ENCODE peak calls at places on chromosomes 6 and 20, in seven cellular contexts. One of them, this sample, is unnamed.

GRCh38 chr6:82380566-82381185 is 17.1 kb downstream of the TPBG start:
- DNase-seq in colonic mucosa: no peak
- DNase-seq in adrenal gland: no peak
- DNase-seq in PC-9: no peak
- DNase-seq in endothelial cell: no peak
- DNase-seq in fibroblast of pulmonary artery: no peak
- DNase-seq in lower leg skin: no peak
- DNase-seq in this sample: no peak

GRCh38 chr6:165658395-165659058 is 4.5 kb downstream of the PDE10A start:
- DNase-seq in colonic mucosa: no peak
- DNase-seq in adrenal gland: no peak
- DNase-seq in PC-9: no peak
- DNase-seq in endothelial cell: no peak
- DNase-seq in fibroblast of pulmonary artery: no peak
- DNase-seq in lower leg skin: no peak
- DNase-seq in this sample: no peak

GRCh38 chr6:68196645-68197044 is 438.4 kb upstream of the ADGRB3 start:
- DNase-seq in colonic mucosa: no peak
- DNase-seq in adrenal gland: no peak
- DNase-seq in PC-9: no peak
- DNase-seq in endothelial cell: no peak
- DNase-seq in fibroblast of pulmonary artery: peak; percentile 43
- DNase-seq in lower leg skin: no peak
- DNase-seq in this sample: peak; percentile 61

GRCh38 chr20:15859061-15859460 is 714.2 kb downstream of the KIF16B start:
- DNase-seq in colonic mucosa: no peak
- DNase-seq in adrenal gland: no peak
- DNase-seq in PC-9: no peak
- DNase-seq in endothelial cell: no peak
- DNase-seq in fibroblast of pulmonary artery: no peak
- DNase-seq in lower leg skin: no peak
- DNase-seq in this sample: no peak

GRCh38 chr20:5674176-5674660 is 76.0 kb upstream of the SHLD1 start:
- DNase-seq in colonic mucosa: no peak
- DNase-seq in adrenal gland: no peak
- DNase-seq in PC-9: peak; percentile 94
- DNase-seq in endothelial cell: no peak
- DNase-seq in fibroblast of pulmonary artery: no peak
- DNase-seq in lower leg skin: no peak
- DNase-seq in this sample: peak; percentile 73

GRCh38 chr6:158050955-158051354 is 69.3 kb downstream of the SYNJ2 start:
- DNase-seq in colonic mucosa: no peak
- DNase-seq in adrenal gland: no peak
- DNase-seq in PC-9: no peak
- DNase-seq in endothelial cell: no peak
- DNase-seq in fibroblast of pulmonary artery: no peak
- DNase-seq in lower leg skin: no peak
- DNase-seq in this sample: no peak

GRCh38 chr20:45981261-45981660 is 9.3 kb upstream of the ZNF335 start:
- DNase-seq in colonic mucosa: no peak
- DNase-seq in adrenal gland: no peak
- DNase-seq in PC-9: no peak
- DNase-seq in endothelial cell: no peak
- DNase-seq in fibroblast of pulmonary artery: no peak
- DNase-seq in lower leg skin: no peak
- DNase-seq in this sample: no peak

GRCh38 chr20:38873050-38873581 is 53.1 kb upstream of the FAM83D start:
- DNase-seq in colonic mucosa: no peak
- DNase-seq in adrenal gland: no peak
- DNase-seq in PC-9: peak; percentile 8
- DNase-seq in endothelial cell: no peak
- DNase-seq in fibroblast of pulmonary artery: no peak
- DNase-seq in lower leg skin: no peak
- DNase-seq in this sample: no peak

GRCh38 chr20:30511322-30512030 is 746.0 kb upstream of the DEFB115 start:
- DNase-seq in colonic mucosa: no peak
- DNase-seq in adrenal gland: no peak
- DNase-seq in PC-9: no peak
- DNase-seq in endothelial cell: no peak
- DNase-seq in fibroblast of pulmonary artery: no peak
- DNase-seq in lower leg skin: no peak
- DNase-seq in this sample: no peak

GRCh38 chr6:129603731-129604130 is 106.2 kb downstream of the ARHGAP18 start:
- DNase-seq in colonic mucosa: no peak
- DNase-seq in adrenal gland: no peak
- DNase-seq in PC-9: no peak
- DNase-seq in endothelial cell: no peak
- DNase-seq in fibroblast of pulmonary artery: no peak
- DNase-seq in lower leg skin: no peak
- DNase-seq in this sample: no peak

GRCh38 chr6:105452924-105453756 is 50.3 kb upstream of the PREP start:
- DNase-seq in colonic mucosa: no peak
- DNase-seq in adrenal gland: no peak
- DNase-seq in PC-9: no peak
- DNase-seq in endothelial cell: no peak
- DNase-seq in fibroblast of pulmonary artery: no peak
- DNase-seq in lower leg skin: no peak
- DNase-seq in this sample: no peak

GRCh38 chr20:24131281-24131680 is 142.7 kb upstream of the GGTLC1 start:
- DNase-seq in colonic mucosa: no peak
- DNase-seq in adrenal gland: no peak
- DNase-seq in PC-9: peak; percentile 99
- DNase-seq in endothelial cell: no peak
- DNase-seq in fibroblast of pulmonary artery: no peak
- DNase-seq in lower leg skin: no peak
- DNase-seq in this sample: no peak

GRCh38 chr6:15048367-15048766 is 197.5 kb upstream of the JARID2 start:
- DNase-seq in colonic mucosa: no peak
- DNase-seq in adrenal gland: no peak
- DNase-seq in PC-9: no peak
- DNase-seq in endothelial cell: no peak
- DNase-seq in fibroblast of pulmonary artery: no peak
- DNase-seq in lower leg skin: no peak
- DNase-seq in this sample: no peak

GRCh38 chr6:54112171-54112650 is 968 bp downstream of the MLIP start:
- DNase-seq in colonic mucosa: no peak
- DNase-seq in adrenal gland: no peak
- DNase-seq in PC-9: no peak
- DNase-seq in endothelial cell: no peak
- DNase-seq in fibroblast of pulmonary artery: peak; percentile 62
- DNase-seq in lower leg skin: no peak
- DNase-seq in this sample: no peak

GRCh38 chr6:7100751-7101078 is 7.0 kb upstream of the RREB1 start:
- DNase-seq in colonic mucosa: no peak
- DNase-seq in adrenal gland: no peak
- DNase-seq in PC-9: no peak
- DNase-seq in endothelial cell: no peak
- DNase-seq in fibroblast of pulmonary artery: no peak
- DNase-seq in lower leg skin: no peak
- DNase-seq in this sample: no peak

GRCh38 chr6:168063431-168063830 is 15.6 kb downstream of the FRMD1 start:
- DNase-seq in colonic mucosa: no peak
- DNase-seq in adrenal gland: no peak
- DNase-seq in PC-9: no peak
- DNase-seq in endothelial cell: no peak
- DNase-seq in fibroblast of pulmonary artery: no peak
- DNase-seq in lower leg skin: no peak
- DNase-seq in this sample: no peak

GRCh38 chr20:1566701-1567100 is 9.2 kb upstream of the SIRPD start:
- DNase-seq in colonic mucosa: no peak
- DNase-seq in adrenal gland: no peak
- DNase-seq in PC-9: peak; percentile 76
- DNase-seq in endothelial cell: no peak
- DNase-seq in fibroblast of pulmonary artery: no peak
- DNase-seq in lower leg skin: no peak
- DNase-seq in this sample: peak; percentile 22

GRCh38 chr6:129969064-129969463 is 49.3 kb upstream of the L3MBTL3 start:
- DNase-seq in colonic mucosa: no peak
- DNase-seq in adrenal gland: no peak
- DNase-seq in PC-9: no peak
- DNase-seq in endothelial cell: no peak
- DNase-seq in fibroblast of pulmonary artery: no peak
- DNase-seq in lower leg skin: no peak
- DNase-seq in this sample: no peak

GRCh38 chr6:159134701-159135364 is 34.4 kb upstream of the FNDC1 start:
- DNase-seq in colonic mucosa: peak; percentile 75
- DNase-seq in adrenal gland: peak; percentile 83
- DNase-seq in PC-9: peak; percentile 49
- DNase-seq in endothelial cell: peak; percentile 79
- DNase-seq in fibroblast of pulmonary artery: peak; percentile 70
- DNase-seq in lower leg skin: peak; percentile 55
- DNase-seq in this sample: peak; percentile 73

GRCh38 chr6:20205722-20206154 is 6.5 kb downstream of the MBOAT1 start:
- DNase-seq in colonic mucosa: no peak
- DNase-seq in adrenal gland: no peak
- DNase-seq in PC-9: no peak
- DNase-seq in endothelial cell: no peak
- DNase-seq in fibroblast of pulmonary artery: no peak
- DNase-seq in lower leg skin: no peak
- DNase-seq in this sample: no peak

GRCh38 chr20:53331151-53331973 is 262.3 kb downstream of the ZNF217 start:
- DNase-seq in colonic mucosa: no peak
- DNase-seq in adrenal gland: no peak
- DNase-seq in PC-9: no peak
- DNase-seq in endothelial cell: no peak
- DNase-seq in fibroblast of pulmonary artery: peak; percentile 13
- DNase-seq in lower leg skin: peak; percentile 34
- DNase-seq in this sample: peak; percentile 34

GRCh38 chr6:166898910-166899309 is 57.4 kb downstream of the RNASET2 start:
- DNase-seq in colonic mucosa: no peak
- DNase-seq in adrenal gland: no peak
- DNase-seq in PC-9: no peak
- DNase-seq in endothelial cell: no peak
- DNase-seq in fibroblast of pulmonary artery: no peak
- DNase-seq in lower leg skin: no peak
- DNase-seq in this sample: no peak

GRCh38 chr6:107185570-107185969 is 70.3 kb upstream of the BEND3 start:
- DNase-seq in colonic mucosa: no peak
- DNase-seq in adrenal gland: peak; percentile 42
- DNase-seq in PC-9: peak; percentile 43
- DNase-seq in endothelial cell: peak; percentile 11
- DNase-seq in fibroblast of pulmonary artery: peak; percentile 50
- DNase-seq in lower leg skin: no peak
- DNase-seq in this sample: peak; percentile 58
- TF ChIP-seq CTCF in colonic mucosa: no peak
- TF ChIP-seq CTCF in adrenal gland: peak; percentile 53
- TF ChIP-seq CTCF in PC-9: no peak
- TF ChIP-seq CTCF in endothelial cell: no peak
- TF ChIP-seq CTCF in fibroblast of pulmonary artery: peak; percentile 46
- TF ChIP-seq CTCF in lower leg skin: no peak
- TF ChIP-seq CTCF in this sample: peak; percentile 42

GRCh38 chr6:113954653-113955052 is 16.3 kb downstream of the HDAC2 start:
- DNase-seq in colonic mucosa: no peak
- DNase-seq in adrenal gland: no peak
- DNase-seq in PC-9: no peak
- DNase-seq in endothelial cell: no peak
- DNase-seq in fibroblast of pulmonary artery: peak; percentile 8
- DNase-seq in lower leg skin: no peak
- DNase-seq in this sample: no peak

GRCh38 chr6:113949499-113949898 is 21.4 kb downstream of the HDAC2 start:
- DNase-seq in colonic mucosa: no peak
- DNase-seq in adrenal gland: no peak
- DNase-seq in PC-9: no peak
- DNase-seq in endothelial cell: no peak
- DNase-seq in fibroblast of pulmonary artery: no peak
- DNase-seq in lower leg skin: no peak
- DNase-seq in this sample: no peak

GRCh38 chr6:113959235-113959634 is 11.7 kb downstream of the HDAC2 start:
- DNase-seq in colonic mucosa: no peak
- DNase-seq in adrenal gland: no peak
- DNase-seq in PC-9: no peak
- DNase-seq in endothelial cell: no peak
- DNase-seq in fibroblast of pulmonary artery: no peak
- DNase-seq in lower leg skin: no peak
- DNase-seq in this sample: no peak

DNA sequence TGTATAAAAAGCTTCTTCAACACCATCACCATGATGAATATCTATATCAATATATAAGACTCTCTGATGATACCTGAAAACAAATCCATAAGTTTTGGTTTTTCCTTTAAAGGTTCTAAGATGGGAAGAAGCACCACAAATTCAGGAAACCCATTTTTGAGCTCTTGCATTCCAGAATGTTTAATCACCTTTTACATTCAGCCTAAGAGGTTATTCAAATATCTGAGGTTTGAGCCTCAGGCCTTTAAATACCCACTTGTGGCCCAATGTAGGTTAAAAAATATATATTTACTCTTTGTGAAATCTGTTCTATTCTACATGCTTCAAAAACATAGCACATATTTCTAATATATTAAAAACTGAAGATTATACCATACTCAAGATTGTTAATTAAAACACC is 17.6 kb downstream of the HDAC2 start:
- DNase-seq in colonic mucosa: no peak
- DNase-seq in adrenal gland: no peak
- DNase-seq in PC-9: no peak
- DNase-seq in endothelial cell: no peak
- DNase-seq in fibroblast of pulmonary artery: peak; percentile 33
- DNase-seq in lower leg skin: no peak
- DNase-seq in this sample: no peak
- TF ChIP-seq CTCF in colonic mucosa: no peak
- TF ChIP-seq CTCF in adrenal gland: no peak
- TF ChIP-seq CTCF in PC-9: no peak
- TF ChIP-seq CTCF in endothelial cell: no peak
- TF ChIP-seq CTCF in fibroblast of pulmonary artery: no peak
- TF ChIP-seq CTCF in lower leg skin: no peak
- TF ChIP-seq CTCF in this sample: no peak

GRCh38 chr6:151230277-151230577 is 9.5 kb upstream of the AKAP12 start:
- DNase-seq in colonic mucosa: no peak
- DNase-seq in adrenal gland: no peak
- DNase-seq in PC-9: no peak
- DNase-seq in endothelial cell: no peak
- DNase-seq in fibroblast of pulmonary artery: no peak
- DNase-seq in lower leg skin: no peak
- DNase-seq in this sample: no peak

GRCh38 chr6:151232899-151233298 is 6.9 kb upstream of the AKAP12 start:
- DNase-seq in colonic mucosa: no peak
- DNase-seq in adrenal gland: no peak
- DNase-seq in PC-9: no peak
- DNase-seq in endothelial cell: no peak
- DNase-seq in fibroblast of pulmonary artery: no peak
- DNase-seq in lower leg skin: no peak
- DNase-seq in this sample: no peak

GRCh38 chr6:151229401-151230276 is 10.1 kb upstream of the AKAP12 start:
- DNase-seq in colonic mucosa: no peak
- DNase-seq in adrenal gland: no peak
- DNase-seq in PC-9: no peak
- DNase-seq in endothelial cell: no peak
- DNase-seq in fibroblast of pulmonary artery: no peak
- DNase-seq in lower leg skin: no peak
- DNase-seq in this sample: no peak

GRCh38 chr6:151225919-151226318 is 13.8 kb upstream of the AKAP12 start:
- DNase-seq in colonic mucosa: no peak
- DNase-seq in adrenal gland: no peak
- DNase-seq in PC-9: no peak
- DNase-seq in endothelial cell: no peak
- DNase-seq in fibroblast of pulmonary artery: no peak
- DNase-seq in lower leg skin: no peak
- DNase-seq in this sample: no peak

GRCh38 chr6:151228788-151229400 is 10.9 kb upstream of the AKAP12 start:
- DNase-seq in colonic mucosa: no peak
- DNase-seq in adrenal gland: no peak
- DNase-seq in PC-9: no peak
- DNase-seq in endothelial cell: no peak
- DNase-seq in fibroblast of pulmonary artery: no peak
- DNase-seq in lower leg skin: no peak
- DNase-seq in this sample: no peak
- TF ChIP-seq CTCF in colonic mucosa: no peak
- TF ChIP-seq CTCF in adrenal gland: no peak
- TF ChIP-seq CTCF in PC-9: no peak
- TF ChIP-seq CTCF in endothelial cell: no peak
- TF ChIP-seq CTCF in fibroblast of pulmonary artery: no peak
- TF ChIP-seq CTCF in lower leg skin: no peak
- TF ChIP-seq CTCF in this sample: no peak

GRCh38 chr6:26021350-26022165 is 59.0 kb downstream of the TRIM38 start:
- DNase-seq in colonic mucosa: peak; percentile 97
- DNase-seq in adrenal gland: peak; percentile 92
- DNase-seq in PC-9: peak; percentile 82
- DNase-seq in endothelial cell: peak; percentile 90
- DNase-seq in fibroblast of pulmonary artery: peak; percentile 95
- DNase-seq in lower leg skin: peak; percentile 93
- DNase-seq in this sample: peak; percentile 97
- TF ChIP-seq CTCF in colonic mucosa: no peak
- TF ChIP-seq CTCF in adrenal gland: no peak
- TF ChIP-seq CTCF in PC-9: no peak
- TF ChIP-seq CTCF in endothelial cell: no peak
- TF ChIP-seq CTCF in fibroblast of pulmonary artery: no peak
- TF ChIP-seq CTCF in lower leg skin: no peak
- TF ChIP-seq CTCF in this sample: no peak

This sample was measured in MCF 10A.